ENCODE peak calls at places on chromosome 21, in six cellular contexts. O is IMR-90, G is GM23248, K is neuronal stem cell, M is SK-N-MC, Z is fibroblast of lung. T is an unnamed sample. For H3K9me3, the result is how much of the 10 kb centered on the place peaks cover.

GRCh38 chr21:40507978-40508377 is 339.0 kb downstream of the DSCAM start:
- DNase-seq in K (no peak), M (no peak), Z (peak), G (no peak), O (peak), T (peak)

GRCh38 chr21:31656199-31657095 is 3.0 kb upstream of the SOD1 start:
- DNase-seq in G (peak), K (no peak), Z (peak), O (peak), M (no peak), T (no peak)

GRCh38 chr21:24225432-24225831 is 1381.8 kb downstream of the MRPL39 start:
- DNase-seq in M (no peak), O (peak), G (no peak), K (no peak), Z (peak), T (peak)

GRCh38 chr21:33434770-33435360 is 31.7 kb downstream of the IFNGR2 start:
- DNase-seq in Z (peak), G (peak), K (no peak), M (no peak), O (peak), T (peak)

GRCh38 chr21:14114251-14114650 is 96.5 kb downstream of the LIPI start:
- DNase-seq in M (no peak), O (no peak), K (no peak), G (no peak), Z (no peak), T (no peak)

GRCh38 chr21:40383951-40384350 is 463.0 kb downstream of the DSCAM start:
- DNase-seq in O (no peak), K (no peak), Z (no peak), M (no peak), G (no peak), T (no peak)

GRCh38 chr21:37792046-37792445 is 124.2 kb downstream of the KCNJ6 start:
- DNase-seq in O (peak), K (no peak), G (peak), M (no peak), Z (peak), T (peak)

GRCh38 chr21:38696617-38697016 is 109.1 kb upstream of the ETS2 start:
- DNase-seq in Z (no peak), G (no peak), K (no peak), M (no peak), O (no peak), T (no peak)

GRCh38 chr21:39763282-39763970 is 18.4 kb downstream of the IGSF5 start:
- DNase-seq in Z (peak), M (no peak), G (no peak), K (no peak), O (no peak), T (peak)

GRCh38 chr21:29342394-29342957 is 43.8 kb downstream of the BACH1 start:
- DNase-seq in G (peak), M (no peak), Z (peak), K (no peak), O (peak), T (peak)

GRCh38 chr21:40681164-40681859 is 165.6 kb downstream of the DSCAM start:
- DNase-seq in Z (peak), M (no peak), G (no peak), O (no peak), K (no peak), T (no peak)

GRCh38 chr21:41796476-41797080 is 29.7 kb upstream of the RIPK4 start:
- DNase-seq in Z (no peak), G (no peak), O (no peak), M (no peak), K (no peak), T (no peak)
- H3K9me3 ChIP-seq in Z (under half), G (under half), O (under half), M (under half), K (under half), T (under half)

GRCh38 chr21:45047257-45047656 is 27.1 kb upstream of the ADARB1 start:
- DNase-seq in O (no peak), G (no peak), K (no peak), M (no peak), Z (no peak), T (no peak)

GRCh38 chr21:45049725-45050359 is 24.5 kb upstream of the ADARB1 start:
- DNase-seq in Z (no peak), O (peak), M (no peak), K (no peak), G (peak), T (no peak)

GRCh38 chr21:45048968-45049367 is 25.4 kb upstream of the ADARB1 start:
- DNase-seq in Z (no peak), O (peak), G (peak), K (no peak), M (no peak), T (peak)

GRCh38 chr21:45050361-45050785 is 24.0 kb upstream of the ADARB1 start:
- DNase-seq in O (no peak), Z (no peak), K (no peak), G (no peak), M (no peak), T (no peak)

DNA sequence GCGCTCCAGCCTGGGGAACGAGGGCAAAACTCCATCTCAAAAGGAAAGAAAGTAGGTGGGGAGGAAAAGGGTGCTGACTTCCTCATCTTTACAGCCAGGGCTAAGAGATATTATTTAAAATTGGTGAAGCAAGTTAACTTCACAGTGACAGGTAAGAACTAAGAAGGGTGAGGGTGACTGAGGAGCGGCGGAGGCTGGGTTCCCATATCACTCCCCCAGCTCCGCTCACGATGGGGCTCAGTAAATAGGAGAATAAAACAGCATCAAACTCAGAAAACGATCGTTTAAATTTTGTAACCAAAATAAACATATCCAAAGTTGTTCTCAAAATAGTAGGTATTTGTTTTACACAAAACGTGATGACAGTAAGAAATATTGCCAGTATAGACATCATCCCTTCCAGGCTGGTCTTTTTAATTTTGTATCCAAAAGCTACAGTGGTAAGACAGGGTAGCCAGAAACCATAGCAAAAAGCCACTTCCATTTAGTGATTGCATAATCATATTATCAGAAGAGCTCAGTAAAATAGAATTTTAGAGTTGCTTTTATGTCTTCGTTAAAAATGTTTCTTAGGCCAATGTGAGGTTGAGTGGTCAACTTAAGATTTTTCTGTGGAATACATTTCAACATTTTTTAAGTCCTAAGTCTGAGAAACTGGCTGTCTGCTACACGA is 26.2 kb upstream of the ADARB1 start:
- DNase-seq in K (no peak), M (no peak), G (no peak), O (no peak), Z (no peak), T (no peak)
- H3K9ac ChIP-seq in K (no peak), M (no peak), G (no peak), O (no peak), Z (no peak), T (no peak)

GRCh38 chr21:45436371-45437040 is 31.5 kb downstream of the COL18A1 start:
- DNase-seq in O (no peak), K (no peak), G (no peak), M (no peak), Z (no peak), T (no peak)
- H3K9me3 ChIP-seq in O (under half), K (under half), G (under half), M (under half), Z (under half), T (under half)

GRCh38 chr21:16794944-16795343 is 717.9 kb upstream of the CXADR start:
- DNase-seq in Z (peak), K (no peak), O (peak), M (no peak), G (peak), T (peak)
- H3K9ac ChIP-seq in Z (no peak), K (no peak), O (no peak), M (no peak), G (no peak), T (no peak)

DNA sequence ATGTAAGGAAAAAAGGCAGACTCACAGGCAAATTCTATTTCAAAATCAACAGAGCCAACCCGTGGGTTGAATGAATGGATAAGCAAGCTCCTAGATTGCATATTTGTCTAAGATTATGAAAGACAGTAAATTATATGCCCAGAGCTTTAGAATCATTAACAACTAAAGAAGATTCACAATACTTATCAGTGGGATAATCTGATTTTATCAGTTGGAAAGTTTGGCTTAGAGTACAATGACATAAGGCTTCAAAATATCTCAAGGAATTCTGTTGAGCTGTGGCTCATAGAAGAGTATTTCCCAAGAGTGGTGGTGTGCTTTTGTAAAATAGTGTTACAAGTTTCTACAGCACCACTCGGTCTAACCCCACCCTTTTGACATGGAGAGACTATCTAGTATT is 85.5 kb downstream of the ADAMTS1 start:
- DNase-seq in G (peak), K (no peak), O (no peak), Z (no peak), M (no peak), T (no peak)
- H3K9me3 ChIP-seq in G (under half), K (under half), O (under half), Z (under half), M (under half), T (under half)

GRCh38 chr21:43362306-43362927 is 64.5 kb downstream of the SIK1 start:
- DNase-seq in Z (peak), M (peak), O (peak), G (peak), K (no peak), T (peak)

GRCh38 chr21:43362928-43363314 is 64.0 kb downstream of the SIK1 start:
- DNase-seq in G (no peak), M (no peak), K (no peak), O (no peak), Z (peak), T (no peak)

GRCh38 chr21:43360441-43361126 is 66.3 kb downstream of the SIK1 start:
- DNase-seq in O (no peak), G (no peak), Z (no peak), M (no peak), K (no peak), T (no peak)

GRCh38 chr21:43361493-43362296 is 65.2 kb downstream of the SIK1 start:
- DNase-seq in K (no peak), M (no peak), O (peak), G (peak), Z (no peak), T (peak)

DNA sequence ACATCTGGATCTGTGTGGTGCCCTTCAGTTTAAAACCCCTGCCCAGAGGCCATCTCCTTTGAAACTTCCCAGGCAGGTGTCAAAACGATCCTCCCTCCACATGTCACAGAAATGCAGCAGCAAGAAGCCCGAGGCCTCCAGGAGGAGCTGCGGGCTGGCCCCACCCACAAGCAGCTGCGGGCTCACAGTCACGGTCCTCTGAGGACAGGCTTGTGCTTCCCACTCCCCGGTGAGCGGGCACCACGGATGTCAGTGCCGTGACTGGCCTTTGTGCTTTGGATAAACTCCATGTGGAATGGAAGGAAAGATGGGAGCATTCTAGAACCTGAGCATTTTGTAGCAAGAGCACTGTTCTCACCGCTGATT is 65.8 kb downstream of the SIK1 start:
- DNase-seq in O (peak), G (peak), K (no peak), Z (no peak), M (no peak), T (peak)
- H3K9ac ChIP-seq in O (peak), G (peak), K (no peak), Z (peak), M (peak), T (peak)

DNA sequence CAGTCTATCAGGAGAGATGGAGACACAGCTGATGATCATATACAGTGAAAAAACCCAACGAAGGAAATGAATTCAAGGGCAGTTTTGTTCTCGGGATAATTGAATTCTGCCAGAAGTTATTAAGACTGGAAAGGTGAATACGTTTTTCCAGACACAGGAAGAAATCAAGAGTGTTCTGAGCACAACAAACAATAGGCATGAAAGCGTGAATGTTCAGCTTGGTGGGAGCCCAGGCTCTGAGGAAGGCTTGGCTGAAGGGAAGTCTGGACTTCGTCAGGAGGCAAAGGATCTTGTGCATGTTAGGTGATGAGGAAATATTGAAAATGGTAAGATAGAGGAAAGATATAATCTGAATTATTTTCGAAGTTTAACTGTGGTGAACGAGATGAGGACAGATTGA is 50.4 kb downstream of the CYYR1 start:
- DNase-seq in K (no peak), O (no peak), M (no peak), G (no peak), Z (no peak), T (no peak)
- H3K9me3 ChIP-seq in K (under half), O (under half), M (under half), G (under half), Z (under half), T (under half)

DNA sequence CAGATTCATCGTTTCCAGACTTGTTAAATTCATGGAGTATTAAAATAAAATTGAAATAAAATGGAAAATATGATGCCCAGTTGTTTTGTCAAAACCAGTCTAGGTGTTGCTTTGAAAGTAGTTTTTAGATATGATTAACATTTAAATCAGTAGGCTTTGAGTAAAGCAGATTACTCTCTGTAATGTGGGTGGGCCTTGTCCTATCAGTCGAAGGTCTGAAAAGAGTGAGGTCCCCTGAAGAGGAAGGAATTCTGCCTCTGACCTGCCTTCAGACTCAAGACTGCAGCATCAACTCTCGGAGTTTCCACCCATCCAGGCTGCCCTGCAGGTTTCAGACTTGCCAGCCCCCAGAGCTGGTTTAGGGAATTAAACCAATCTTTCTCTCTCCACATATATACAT is 36.2 kb downstream of the C21orf91 start:
- DNase-seq in G (no peak), M (no peak), O (no peak), K (no peak), Z (no peak), T (no peak)
- H3K9ac ChIP-seq in G (no peak), M (no peak), O (no peak), K (no peak), Z (no peak), T (no peak)

DNA sequence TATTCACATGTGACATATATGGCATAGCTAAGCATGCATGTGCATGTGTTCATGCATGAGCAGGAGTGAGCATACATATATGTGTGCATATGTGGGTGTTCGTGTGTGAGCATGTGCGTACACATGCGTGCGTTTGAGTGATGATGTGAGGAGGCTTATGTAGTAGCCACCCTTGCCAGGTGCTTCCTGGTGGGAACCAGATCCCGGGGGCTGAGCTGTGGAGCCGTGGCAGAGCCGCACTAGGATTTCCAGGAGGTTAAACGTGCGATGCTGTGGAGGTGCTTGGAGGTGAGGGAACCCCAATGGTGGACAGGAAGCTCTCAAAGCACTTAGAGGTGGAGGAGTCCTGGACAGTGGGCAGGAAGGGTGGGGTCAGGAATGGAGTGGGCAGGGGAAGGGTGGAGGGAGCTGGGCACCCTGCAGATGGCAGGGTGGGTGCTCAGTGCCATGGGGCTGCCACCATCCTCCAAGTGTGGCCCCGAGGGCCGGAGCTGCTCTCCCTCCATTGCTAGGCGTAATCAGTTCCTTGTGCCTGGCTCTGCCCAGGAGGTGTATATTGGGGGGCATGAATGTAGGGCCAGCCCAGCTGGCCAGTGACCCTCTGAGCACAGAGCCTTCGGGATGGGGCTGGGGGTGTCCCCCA is 48.5 kb downstream of the COL18A1 start:
- DNase-seq in Z (no peak), K (no peak), O (no peak), G (no peak), M (no peak), T (no peak)
- H3K9me3 ChIP-seq in Z (under half), K (under half), O (under half), G (under half), M (under half), T (under half)

DNA sequence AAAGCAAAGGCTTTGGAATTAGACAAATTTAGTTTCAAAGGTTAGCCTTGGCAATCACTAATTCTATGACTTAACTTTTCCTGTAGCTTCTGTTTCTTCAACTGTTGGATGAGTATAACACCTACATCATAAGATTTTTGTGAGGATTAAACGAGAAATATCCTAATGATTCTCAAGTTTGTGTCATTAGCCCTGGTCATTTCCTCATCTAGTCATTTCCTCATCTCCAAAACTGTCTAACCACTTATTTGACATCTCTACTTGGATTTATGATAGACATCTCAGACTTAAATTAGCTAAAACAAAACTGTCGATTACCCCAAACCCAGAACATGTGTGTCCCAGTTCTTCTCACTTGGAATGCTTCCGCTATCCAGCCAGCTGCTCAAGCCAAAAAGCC is 80.2 kb upstream of the CHODL start:
- DNase-seq in Z (no peak), O (no peak), M (no peak), G (no peak), K (no peak), T (no peak)
- H3K9ac ChIP-seq in Z (no peak), O (no peak), M (no peak), G (no peak), K (no peak), T (no peak)